ENCODE peak calls at places on chromosomes 2 and 18, in five cellular contexts. M is colonic mucosa, O is HCT116, Q is brain microvascular endothelial cell, Y is A549. E is an unnamed sample.

GRCh38 chr18:77061946-77062517 is 70.6 kb downstream of the MBP start:
- DNase-seq in M (no peak), O (no peak), Q (peak), Y (no peak), E (peak)

GRCh38 chr2:228548230-228548629 is 366.7 kb upstream of the SPHKAP start:
- DNase-seq in M (no peak), O (no peak), Q (no peak), Y (no peak), E (no peak)

GRCh38 chr18:24465491-24465890 is 5.1 kb downstream of the HRH4 start:
- DNase-seq in M (no peak), O (no peak), Q (no peak), Y (no peak), E (no peak)

GRCh38 chr2:179669196-179669595 is 192.2 kb downstream of the ZNF385B start:
- DNase-seq in M (no peak), O (no peak), Q (no peak), Y (no peak), E (no peak)

GRCh38 chr2:172066394-172066863 is 18.9 kb upstream of the DLX1 start:
- DNase-seq in M (no peak), O (no peak), Q (no peak), Y (no peak), E (no peak)

GRCh38 chr2:45674035-45674791 is 22.7 kb downstream of the PRKCE start:
- DNase-seq in M (no peak), O (no peak), Q (no peak), Y (no peak), E (no peak)

GRCh38 chr2:230408244-230408842 is 7.7 kb upstream of the SP100 start:
- DNase-seq in M (no peak), O (no peak), Q (peak), Y (no peak), E (no peak)

GRCh38 chr2:43073373-43073772 is 153.0 kb downstream of the ZFP36L2 start:
- DNase-seq in M (no peak), O (no peak), Q (no peak), Y (peak), E (no peak)

GRCh38 chr2:114651933-114652332 is 209.5 kb downstream of the DPP10 start:
- DNase-seq in M (no peak), O (no peak), Q (no peak), Y (no peak), E (no peak)

GRCh38 chr18:10784596-10785202 is 258.9 kb downstream of the NAPG start:
- DNase-seq in M (no peak), O (no peak), Q (no peak), Y (no peak), E (no peak)

GRCh38 chr18:9346775-9347174 is 12.2 kb downstream of the TWSG1 start:
- DNase-seq in M (no peak), O (no peak), Q (no peak), Y (no peak), E (no peak)

GRCh38 chr18:6878881-6879280 is 149.4 kb downstream of the ARHGAP28 start:
- DNase-seq in M (no peak), O (no peak), Q (no peak), Y (no peak), E (no peak)

GRCh38 chr2:192151848-192152247 is 42.9 kb downstream of the TMEFF2 start:
- DNase-seq in M (no peak), O (no peak), Q (peak), Y (no peak), E (no peak)

GRCh38 chr2:557635-558301 is 119.4 kb downstream of the TMEM18 start:
- DNase-seq in M (no peak), O (no peak), Q (no peak), Y (no peak), E (no peak)

GRCh38 chr2:64359176-64359891 is 94.6 kb upstream of the LGALSL start:
- DNase-seq in M (no peak), O (no peak), Q (no peak), Y (no peak), E (no peak)

GRCh38 chr2:85541262-85541661 is 2.3 kb downstream of the MAT2A start:
- DNase-seq in M (no peak), O (no peak), Q (no peak), Y (no peak), E (no peak)

GRCh38 chr2:31828891-31829290 is 181.9 kb downstream of the MEMO1 start:
- DNase-seq in M (no peak), O (no peak), Q (peak), Y (no peak), E (no peak)

GRCh38 chr2:190628651-190629378 is 20.1 kb upstream of the NAB1 start:
- DNase-seq in M (no peak), O (no peak), Q (no peak), Y (no peak), E (no peak)

GRCh38 chr2:190626656-190627055 is 22.2 kb upstream of the NAB1 start:
- DNase-seq in M (no peak), O (no peak), Q (no peak), Y (no peak), E (no peak)

GRCh38 chr2:190625691-190626090 is 23.2 kb upstream of the NAB1 start:
- DNase-seq in M (no peak), O (no peak), Q (no peak), Y (no peak), E (no peak)

DNA sequence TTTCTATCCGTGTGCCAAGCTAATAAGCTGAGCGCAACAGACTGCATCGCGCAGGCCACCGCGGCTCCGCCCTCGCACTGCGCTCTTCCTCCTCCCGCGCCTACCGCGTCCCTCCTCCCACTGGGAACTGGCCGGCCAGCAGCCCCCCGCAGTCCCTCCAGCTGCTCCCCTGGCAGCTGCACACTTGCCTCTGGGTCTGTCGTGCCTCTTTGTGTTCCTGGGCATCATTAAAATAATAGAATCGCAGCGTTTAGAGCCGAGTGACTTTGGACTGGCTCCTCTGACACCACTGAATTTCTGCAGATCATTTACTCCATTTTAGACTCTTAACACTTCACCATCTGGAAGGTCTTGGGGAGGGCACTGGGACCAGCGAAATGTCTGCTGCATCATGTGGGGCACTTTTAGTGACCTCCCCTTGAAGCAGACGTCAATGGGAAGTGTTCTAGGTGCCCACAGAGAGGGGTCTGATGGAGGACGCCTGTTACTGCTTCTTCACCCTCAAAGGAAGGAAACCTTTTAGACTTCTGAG is 20.9 kb upstream of the NAB1 start:
- DNase-seq in M (peak), O (no peak), Q (no peak), Y (no peak), E (no peak)
- H3K27ac ChIP-seq in M (no peak), O (no peak), Q (no peak), Y (peak), E (no peak)

GRCh38 chr2:168514692-168515091 is 58.6 kb downstream of the CERS6 start:
- DNase-seq in M (no peak), O (no peak), Q (no peak), Y (no peak), E (no peak)
- H3K27ac ChIP-seq in M (no peak), O (no peak), Q (no peak), Y (no peak), E (no peak)

DNA sequence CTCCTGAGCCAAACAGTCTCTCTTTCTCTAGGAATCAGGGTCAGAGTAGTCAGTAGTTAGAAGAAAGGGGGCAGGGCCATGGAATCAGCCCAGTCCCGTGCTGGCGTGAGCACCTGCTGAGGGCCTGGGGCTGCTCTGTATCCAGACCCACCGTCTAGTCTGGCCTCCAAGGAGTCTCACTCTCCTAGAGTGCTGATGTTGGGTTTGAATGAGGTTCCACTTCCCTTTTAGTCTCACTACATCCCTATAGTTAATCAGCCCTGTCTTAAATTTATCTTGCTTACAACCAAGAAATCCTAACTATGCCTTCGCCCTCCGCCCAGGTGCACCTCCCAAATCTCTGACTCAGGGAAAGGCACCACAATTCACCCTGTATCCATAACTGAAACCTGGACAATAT is 13.4 kb upstream of the KCTD1 start:
- DNase-seq in M (no peak), O (no peak), Q (no peak), Y (no peak), E (no peak)
- H3K27ac ChIP-seq in M (no peak), O (no peak), Q (no peak), Y (no peak), E (no peak)

GRCh38 chr2:219423656-219424378 is 5.6 kb downstream of the DES start:
- DNase-seq in M (no peak), O (no peak), Q (no peak), Y (no peak), E (no peak)
- H3K27ac ChIP-seq in M (no peak), O (no peak), Q (no peak), Y (no peak), E (no peak)

GRCh38 chr2:112883669-112884068 is 27.3 kb upstream of the IL37 start:
- DNase-seq in M (no peak), O (no peak), Q (no peak), Y (no peak), E (no peak)
- H3K27ac ChIP-seq in M (no peak), O (no peak), Q (no peak), Y (no peak), E (no peak)

GRCh38 chr2:120231564-120231973 is 8.4 kb upstream of the TMEM185B start:
- DNase-seq in M (no peak), O (no peak), Q (no peak), Y (no peak), E (no peak)
- H3K27ac ChIP-seq in M (peak), O (no peak), Q (no peak), Y (no peak), E (peak)

DNA sequence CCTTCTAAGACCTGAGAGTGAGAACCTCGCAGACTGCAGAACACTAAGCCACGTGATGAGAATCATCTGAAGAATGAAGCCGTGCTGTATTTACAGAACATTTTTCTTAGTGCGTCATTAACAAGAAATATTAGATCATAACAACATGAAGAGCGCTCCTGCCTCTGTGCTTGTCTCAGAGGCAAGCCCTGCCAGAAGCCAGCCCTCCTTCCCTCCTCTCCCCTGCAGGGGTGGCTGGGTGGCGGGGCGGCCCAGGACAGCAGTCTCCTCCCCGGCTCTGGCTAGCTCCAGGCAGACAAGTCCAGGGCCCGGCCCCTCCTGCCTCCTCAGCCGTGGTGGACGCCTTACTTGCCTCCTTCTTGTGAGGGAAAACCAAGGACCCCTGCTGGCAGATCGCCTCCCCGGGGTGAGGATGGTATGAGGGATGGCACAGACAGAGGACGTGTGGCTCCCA is 262.7 kb downstream of the TWIST2 start:
- DNase-seq in M (no peak), O (no peak), Q (no peak), Y (no peak), E (no peak)
- H3K27ac ChIP-seq in M (no peak), O (no peak), Q (no peak), Y (no peak), E (no peak)

GRCh38 chr2:130822766-130823165 is 13.9 kb upstream of the ARHGEF4 start:
- DNase-seq in M (no peak), O (no peak), Q (no peak), Y (no peak), E (no peak)
- H3K27ac ChIP-seq in M (no peak), O (no peak), Q (no peak), Y (peak), E (no peak)

DNA sequence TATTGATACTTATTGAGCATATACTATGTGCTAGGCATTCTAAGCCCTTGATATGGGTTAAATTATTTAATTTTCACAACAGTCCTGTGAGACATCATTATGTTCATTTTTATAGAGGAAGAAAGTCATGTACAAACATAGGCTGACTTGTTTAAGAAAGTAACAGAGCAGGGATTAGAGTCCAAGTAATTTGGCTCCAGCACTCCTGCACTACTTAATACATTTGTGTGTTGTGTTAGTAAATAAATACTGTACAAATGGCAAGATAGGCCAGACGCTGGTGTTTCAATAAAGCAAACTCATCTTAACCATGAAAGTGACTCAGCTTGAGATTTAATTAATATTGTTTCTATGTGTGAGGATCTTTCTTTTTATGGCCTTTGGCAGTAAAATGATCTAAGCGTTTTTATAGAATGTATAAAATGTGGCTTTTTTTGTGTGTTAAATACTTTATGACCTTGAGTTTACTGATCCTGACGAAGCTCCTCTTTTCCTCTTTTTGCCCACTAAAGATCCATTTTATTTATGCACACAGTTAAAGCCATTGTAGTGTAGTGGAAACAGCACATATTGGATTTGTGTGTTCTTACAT is 21.3 kb downstream of the NBEAL1 start:
- DNase-seq in M (no peak), O (no peak), Q (no peak), Y (no peak), E (no peak)
- H3K27ac ChIP-seq in M (no peak), O (no peak), Q (no peak), Y (no peak), E (no peak)

GRCh38 chr2:81396417-81397019 is 1092.0 kb upstream of the LRRTM1 start:
- DNase-seq in M (no peak), O (no peak), Q (no peak), Y (no peak), E (no peak)

GRCh38 chr2:81395746-81396145 is 1091.2 kb upstream of the LRRTM1 start:
- DNase-seq in M (no peak), O (no peak), Q (no peak), Y (no peak), E (no peak)
- H3K27ac ChIP-seq in M (no peak), O (no peak), Q (no peak), Y (no peak), E (no peak)